ENCODE peak calls at places on chromosomes 1 and 21, in nine cellular contexts. G is colonic mucosa, Y is tibial nerve, A is cardiac muscle cell, Z is Panc1, T is ovary, Q is PC-3, X is esophagus squamous epithelium, D is body of pancreas. N is an unnamed sample.

GRCh38 chr1:200699871-200700270 is 30.2 kb upstream of the DDX59 start:
- DNase-seq in G (no peak), Y (no peak), A (no peak), Z (no peak), T (no peak), Q (no peak), X (no peak), D (no peak), N (peak; percentile 9)

GRCh38 chr1:225812488-225813249 is 2.7 kb downstream of the EPHX1 start:
- DNase-seq in G (no peak), Y (no peak), A (peak; percentile 54), Z (no peak), T (no peak), Q (no peak), X (no peak), D (no peak), N (no peak)

GRCh38 chr1:211680752-211681327 is 5.4 kb upstream of the NEK2 start:
- DNase-seq in G (peak; percentile 59), Y (peak; percentile 38), A (peak; percentile 91), Z (peak; percentile 78), T (peak; percentile 50), Q (peak; percentile 94), X (no peak), D (peak; percentile 79), N (peak; percentile 72)

GRCh38 chr1:174998569-174999215 is 1.1 kb upstream of the CACYBP start:
- DNase-seq in G (peak; percentile 51), Y (peak; percentile 56), A (peak; percentile 62), Z (peak; percentile 48), T (peak; percentile 36), Q (peak; percentile 50), X (no peak), D (peak; percentile 67), N (peak; percentile 47)

GRCh38 chr1:112296908-112297307 is 99.1 kb upstream of the CTTNBP2NL start:
- DNase-seq in G (no peak), Y (no peak), A (peak; percentile 53), Z (no peak), T (no peak), Q (peak; percentile 5), X (no peak), D (no peak), N (no peak)

GRCh38 chr1:110228853-110229252 is 18.7 kb downstream of the KCNC4 start:
- DNase-seq in G (no peak), Y (no peak), A (no peak), Z (no peak), T (no peak), Q (no peak), X (no peak), D (no peak), N (no peak)

GRCh38 chr21:37562920-37563640 is 196.5 kb downstream of the DYRK1A start:
- DNase-seq in G (peak; percentile 50), Y (peak; percentile 21), A (no peak), Z (no peak), T (peak; percentile 22), Q (no peak), X (no peak), D (peak; percentile 54), N (no peak)

GRCh38 chr1:201149400-201149799 is 4.9 kb downstream of the TMEM9 start:
- DNase-seq in G (no peak), Y (no peak), A (peak; percentile 49), Z (no peak), T (no peak), Q (peak; percentile 94), X (no peak), D (peak; percentile 44), N (no peak)

GRCh38 chr1:26297057-26297790 is 9.2 kb downstream of the UBXN11 start:
- DNase-seq in G (no peak), Y (no peak), A (no peak), Z (no peak), T (no peak), Q (no peak), X (no peak), D (no peak), N (no peak)

GRCh38 chr1:186985889-186986491 is 157.2 kb downstream of the PLA2G4A start:
- DNase-seq in G (no peak), Y (peak; percentile 54), A (peak; percentile 84), Z (peak; percentile 43), T (no peak), Q (peak; percentile 73), X (no peak), D (peak; percentile 13), N (peak; percentile 65)

GRCh38 chr1:100530901-100531487 is 6.9 kb upstream of the GPR88 start:
- DNase-seq in G (no peak), Y (peak; percentile 68), A (peak; percentile 96), Z (no peak), T (peak; percentile 33), Q (no peak), X (no peak), D (peak; percentile 48), N (no peak)

GRCh38 chr1:86155807-86156561 is 588 bp downstream of the COL24A1 start:
- DNase-seq in G (peak; percentile 25), Y (no peak), A (peak; percentile 75), Z (no peak), T (no peak), Q (no peak), X (no peak), D (peak; percentile 2), N (no peak)

GRCh38 chr1:165696625-165697100 is 1.7 kb downstream of the ALDH9A1 start:
- DNase-seq in G (peak; percentile 24), Y (peak; percentile 74), A (peak; percentile 97), Z (no peak), T (peak; percentile 36), Q (peak; percentile 56), X (no peak), D (peak; percentile 48), N (no peak)

GRCh38 chr21:15211491-15212133 is 146.8 kb upstream of the NRIP1 start:
- DNase-seq in G (no peak), Y (no peak), A (no peak), Z (no peak), T (no peak), Q (no peak), X (no peak), D (no peak), N (no peak)

GRCh38 chr1:45750298-45751038 is at the start of gene IPP:
- DNase-seq in G (peak; percentile 97), Y (peak; percentile 85), A (peak; percentile 99), Z (peak; percentile 81), T (peak; percentile 98), Q (peak; percentile 98), X (peak; percentile 68), D (peak; percentile 98), N (peak; percentile 96)

DNA sequence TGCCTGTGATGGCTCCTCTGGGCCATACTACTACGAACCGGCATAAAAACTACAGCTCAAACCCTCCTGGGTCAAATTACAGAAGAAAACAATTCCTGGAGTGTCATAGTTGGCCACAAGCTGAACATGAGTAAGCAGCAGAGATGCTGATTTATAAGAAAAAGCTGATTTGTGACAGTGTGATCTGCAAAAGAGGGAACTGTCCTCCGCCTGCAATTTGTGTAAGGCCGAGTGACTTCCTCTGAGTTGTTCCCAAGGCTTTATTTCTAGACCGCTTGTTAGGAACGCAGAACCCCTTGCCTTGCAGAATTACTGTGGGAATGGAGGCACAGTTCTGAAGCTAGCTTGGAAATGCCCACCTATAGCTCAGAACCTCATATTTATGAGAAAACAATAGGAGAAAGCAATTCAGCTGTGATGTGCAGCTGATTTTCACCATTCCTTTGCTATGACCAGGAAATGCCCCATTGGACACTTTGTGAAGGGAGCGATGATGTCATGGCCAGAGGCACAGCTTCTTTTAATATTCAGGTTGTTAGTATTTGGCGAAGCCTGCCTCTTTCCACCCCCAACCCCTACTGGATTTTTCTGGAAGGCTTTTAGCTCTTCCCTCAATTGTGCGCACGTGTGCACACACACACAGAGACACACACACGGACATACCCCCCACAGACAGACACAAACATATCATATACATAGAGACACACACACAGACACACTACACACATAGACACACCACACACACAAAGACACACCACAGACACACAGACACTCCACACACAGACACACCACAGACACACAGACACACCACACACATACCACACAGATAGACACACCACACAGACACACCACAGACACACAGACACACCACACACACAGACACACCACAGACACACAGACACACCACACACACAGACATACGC is 47.6 kb downstream of the IER5 start:
- DNase-seq in G (no peak), Y (no peak), A (peak; percentile 60), Z (peak; percentile 55), T (no peak), Q (peak; percentile 69), X (no peak), D (no peak), N (no peak)
- H3K4me1 ChIP-seq in G (peaks cover 11% of the 10 kb centered on the region), Y (peaks cover 17% of the 10 kb centered on the region), A (peaks cover 11% of the 10 kb centered on the region), Z (peaks cover 21% of the 10 kb centered on the region), T (peaks cover 1% of the 10 kb centered on the region), Q (peaks cover 54% of the 10 kb centered on the region), X (peaks cover 62% of the 10 kb centered on the region), D (peaks cover 27% of the 10 kb centered on the region), N (peaks cover 23% of the 10 kb centered on the region)

GRCh38 chr1:92711473-92712165 is 73.3 kb downstream of the EVI5 start:
- DNase-seq in G (no peak), Y (no peak), A (no peak), Z (no peak), T (no peak), Q (no peak), X (no peak), D (peak; percentile 13), N (no peak)

GRCh38 chr1:92709738-92710137 is 75.2 kb downstream of the EVI5 start:
- DNase-seq in G (no peak), Y (no peak), A (peak; percentile 71), Z (no peak), T (no peak), Q (peak; percentile 72), X (no peak), D (peak; percentile 75), N (no peak)

GRCh38 chr1:92708368-92708950 is 76.4 kb downstream of the EVI5 start:
- DNase-seq in G (no peak), Y (no peak), A (peak; percentile 45), Z (no peak), T (no peak), Q (no peak), X (no peak), D (no peak), N (no peak)

GRCh38 chr1:92713939-92714338 is 71.0 kb downstream of the EVI5 start:
- DNase-seq in G (no peak), Y (no peak), A (no peak), Z (no peak), T (no peak), Q (no peak), X (no peak), D (no peak), N (no peak)
- H3K4me1 ChIP-seq in G (no peaks in the 10 kb centered on the region), Y (no peaks in the 10 kb centered on the region), A (no peaks in the 10 kb centered on the region), Z (no peaks in the 10 kb centered on the region), T (peaks cover 2% of the 10 kb centered on the region), Q (peaks cover 16% of the 10 kb centered on the region), X (no peaks in the 10 kb centered on the region), D (peaks cover 29% of the 10 kb centered on the region), N (no peaks in the 10 kb centered on the region)

DNA sequence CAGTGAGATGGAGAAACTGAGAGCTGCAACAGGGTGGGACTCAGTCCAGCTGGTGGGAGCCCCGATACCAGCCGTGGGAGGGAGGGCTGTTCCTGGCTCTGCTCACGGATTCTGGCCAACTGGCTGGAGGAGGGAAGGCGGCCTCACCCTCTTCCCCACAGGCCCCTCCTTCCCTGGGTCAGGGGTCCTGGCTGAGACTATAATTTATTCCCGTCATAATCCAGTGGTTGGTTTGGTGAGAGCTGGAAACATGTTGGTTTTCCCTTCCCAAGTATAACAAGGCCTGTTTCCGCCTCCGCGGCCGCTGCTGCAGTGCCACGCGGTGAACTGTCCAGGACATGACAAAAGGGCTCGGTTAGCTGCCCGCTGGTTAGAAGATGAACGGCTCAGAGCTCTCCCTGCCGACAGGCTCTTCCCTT is 10.0 kb downstream of the PTPRF start:
- DNase-seq in G (no peak), Y (peak; percentile 46), A (no peak), Z (no peak), T (peak; percentile 90), Q (no peak), X (no peak), D (no peak), N (no peak)
- H3K4me1 ChIP-seq in G (peaks cover 17% of the 10 kb centered on the region), Y (peaks cover 54% of the 10 kb centered on the region), A (peaks cover 9% of the 10 kb centered on the region), Z (no peaks in the 10 kb centered on the region), T (peaks cover 22% of the 10 kb centered on the region), Q (peaks cover 26% of the 10 kb centered on the region), X (peaks cover 100% of the 10 kb centered on the region), D (peaks cover 88% of the 10 kb centered on the region), N (peaks cover 24% of the 10 kb centered on the region)

GRCh38 chr1:230763927-230764591 is 16.9 kb downstream of the CAPN9 start:
- DNase-seq in G (no peak), Y (no peak), A (no peak), Z (no peak), T (no peak), Q (no peak), X (no peak), D (no peak), N (no peak)
- H3K4me1 ChIP-seq in G (no peaks in the 10 kb centered on the region), Y (no peaks in the 10 kb centered on the region), A (peaks cover 15% of the 10 kb centered on the region), Z (no peaks in the 10 kb centered on the region), T (no peaks in the 10 kb centered on the region), Q (no peaks in the 10 kb centered on the region), X (peaks cover 3% of the 10 kb centered on the region), D (peaks cover 10% of the 10 kb centered on the region), N (peaks cover 5% of the 10 kb centered on the region)

N was measured in NT2/D1.